ENCODE peak calls at places on chromosomes 6 and 20, in ten cellular contexts. One of them, this sample, is unnamed. For H3K9me3, the result is how much of the 10 kb centered on the place peaks cover.

GRCh38 chr6:149037026-149037734 is 280.3 kb upstream of the TAB2 start:
- DNase-seq in thyroid gland: no peak
- DNase-seq in cardiac muscle cell: peak
- DNase-seq in endodermal cell: no peak
- DNase-seq in tibial artery: no peak
- DNase-seq in A549: no peak
- DNase-seq in mammary epithelial cell: no peak
- DNase-seq in HepG2: no peak
- DNase-seq in MM.1S: no peak
- DNase-seq in sigmoid colon: no peak
- DNase-seq in this sample: no peak

GRCh38 chr20:60422848-60423247 is 464.6 kb downstream of the CDH26 start:
- DNase-seq in thyroid gland: no peak
- DNase-seq in cardiac muscle cell: no peak
- DNase-seq in endodermal cell: no peak
- DNase-seq in tibial artery: no peak
- DNase-seq in A549: no peak
- DNase-seq in mammary epithelial cell: no peak
- DNase-seq in HepG2: no peak
- DNase-seq in MM.1S: no peak
- DNase-seq in sigmoid colon: no peak
- DNase-seq in this sample: no peak

GRCh38 chr6:89483111-89483720 is 50.3 kb downstream of the ANKRD6 start:
- DNase-seq in thyroid gland: peak
- DNase-seq in cardiac muscle cell: peak
- DNase-seq in endodermal cell: peak
- DNase-seq in tibial artery: peak
- DNase-seq in A549: no peak
- DNase-seq in mammary epithelial cell: no peak
- DNase-seq in HepG2: peak
- DNase-seq in MM.1S: no peak
- DNase-seq in sigmoid colon: no peak
- DNase-seq in this sample: no peak

GRCh38 chr20:53786445-53787267 is 193.0 kb upstream of the ZNF217 start:
- DNase-seq in thyroid gland: no peak
- DNase-seq in cardiac muscle cell: no peak
- DNase-seq in endodermal cell: no peak
- DNase-seq in tibial artery: no peak
- DNase-seq in A549: peak
- DNase-seq in mammary epithelial cell: no peak
- DNase-seq in HepG2: peak
- DNase-seq in MM.1S: no peak
- DNase-seq in sigmoid colon: no peak
- DNase-seq in this sample: no peak

GRCh38 chr20:59044796-59045195 is 2.2 kb upstream of the PRELID3B start:
- DNase-seq in thyroid gland: no peak
- DNase-seq in cardiac muscle cell: no peak
- DNase-seq in endodermal cell: no peak
- DNase-seq in tibial artery: no peak
- DNase-seq in A549: no peak
- DNase-seq in mammary epithelial cell: no peak
- DNase-seq in HepG2: no peak
- DNase-seq in MM.1S: no peak
- DNase-seq in sigmoid colon: no peak
- DNase-seq in this sample: no peak

GRCh38 chr6:90179190-90180169 is 117.2 kb downstream of the BACH2 start:
- DNase-seq in thyroid gland: no peak
- DNase-seq in cardiac muscle cell: peak
- DNase-seq in endodermal cell: peak
- DNase-seq in tibial artery: no peak
- DNase-seq in A549: no peak
- DNase-seq in mammary epithelial cell: no peak
- DNase-seq in HepG2: no peak
- DNase-seq in MM.1S: peak
- DNase-seq in sigmoid colon: no peak
- DNase-seq in this sample: no peak

GRCh38 chr6:16511723-16512584 is 249.3 kb downstream of the ATXN1 start:
- DNase-seq in thyroid gland: no peak
- DNase-seq in cardiac muscle cell: no peak
- DNase-seq in endodermal cell: no peak
- DNase-seq in tibial artery: no peak
- DNase-seq in A549: no peak
- DNase-seq in mammary epithelial cell: peak
- DNase-seq in HepG2: no peak
- DNase-seq in MM.1S: peak
- DNase-seq in sigmoid colon: no peak
- DNase-seq in this sample: peak

GRCh38 chr6:89298680-89299450 is 16.2 kb downstream of the GABRR2 start:
- DNase-seq in thyroid gland: no peak
- DNase-seq in cardiac muscle cell: peak
- DNase-seq in endodermal cell: no peak
- DNase-seq in tibial artery: no peak
- DNase-seq in A549: peak
- DNase-seq in mammary epithelial cell: peak
- DNase-seq in HepG2: peak
- DNase-seq in MM.1S: peak
- DNase-seq in sigmoid colon: no peak
- DNase-seq in this sample: no peak

GRCh38 chr6:15322781-15323536 is 77.1 kb downstream of the JARID2 start:
- DNase-seq in thyroid gland: no peak
- DNase-seq in cardiac muscle cell: no peak
- DNase-seq in endodermal cell: peak
- DNase-seq in tibial artery: no peak
- DNase-seq in A549: no peak
- DNase-seq in mammary epithelial cell: peak
- DNase-seq in HepG2: no peak
- DNase-seq in MM.1S: no peak
- DNase-seq in sigmoid colon: no peak
- DNase-seq in this sample: no peak

GRCh38 chr6:20472748-20473147 is 61.5 kb upstream of the CDKAL1 start:
- DNase-seq in thyroid gland: no peak
- DNase-seq in cardiac muscle cell: no peak
- DNase-seq in endodermal cell: no peak
- DNase-seq in tibial artery: no peak
- DNase-seq in A549: no peak
- DNase-seq in mammary epithelial cell: no peak
- DNase-seq in HepG2: no peak
- DNase-seq in MM.1S: no peak
- DNase-seq in sigmoid colon: no peak
- DNase-seq in this sample: no peak
- H3K9me3 ChIP-seq in thyroid gland: under half
- H3K9me3 ChIP-seq in cardiac muscle cell: under half
- H3K9me3 ChIP-seq in endodermal cell: under half
- H3K9me3 ChIP-seq in tibial artery: under half
- H3K9me3 ChIP-seq in A549: under half
- H3K9me3 ChIP-seq in mammary epithelial cell: under half
- H3K9me3 ChIP-seq in HepG2: under half
- H3K9me3 ChIP-seq in MM.1S: under half
- H3K9me3 ChIP-seq in sigmoid colon: under half
- H3K9me3 ChIP-seq in this sample: under half

DNA sequence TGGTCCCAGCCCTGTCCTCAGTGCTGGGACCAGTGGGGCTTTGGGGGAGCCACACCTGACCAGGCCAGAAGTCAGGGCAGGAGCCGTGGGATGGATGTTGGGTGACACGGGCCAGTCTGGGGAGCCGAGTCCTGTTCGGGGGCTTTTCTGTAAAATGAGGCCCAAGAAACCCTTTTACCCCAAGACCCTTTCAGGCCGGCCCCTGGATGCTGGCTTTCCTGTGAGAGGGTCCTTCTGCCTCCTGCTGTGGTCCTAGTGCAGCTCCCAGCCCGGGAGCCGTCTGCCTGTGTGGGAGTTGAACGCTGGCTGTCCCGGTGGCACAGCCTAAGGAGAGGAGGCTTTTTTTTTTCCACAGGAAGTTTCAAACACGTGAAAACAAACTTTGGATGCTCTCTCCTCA is 123.2 kb downstream of the TMEM242 start:
- DNase-seq in thyroid gland: no peak
- DNase-seq in cardiac muscle cell: no peak
- DNase-seq in endodermal cell: no peak
- DNase-seq in tibial artery: no peak
- DNase-seq in A549: no peak
- DNase-seq in mammary epithelial cell: no peak
- DNase-seq in HepG2: no peak
- DNase-seq in MM.1S: no peak
- DNase-seq in sigmoid colon: no peak
- DNase-seq in this sample: no peak
- TF ChIP-seq CTCF in thyroid gland: no peak
- TF ChIP-seq CTCF in cardiac muscle cell: no peak
- TF ChIP-seq CTCF in endodermal cell: no peak
- TF ChIP-seq CTCF in tibial artery: no peak
- TF ChIP-seq CTCF in A549: no peak
- TF ChIP-seq CTCF in mammary epithelial cell: no peak
- TF ChIP-seq CTCF in HepG2: no peak
- TF ChIP-seq CTCF in MM.1S: no peak
- TF ChIP-seq CTCF in sigmoid colon: no peak
- TF ChIP-seq CTCF in this sample: no peak

GRCh38 chr6:139028658-139029469 is at the start of gene ABRACL:
- DNase-seq in thyroid gland: peak
- DNase-seq in cardiac muscle cell: peak
- DNase-seq in endodermal cell: peak
- DNase-seq in tibial artery: peak
- DNase-seq in A549: peak
- DNase-seq in mammary epithelial cell: peak
- DNase-seq in HepG2: no peak
- DNase-seq in MM.1S: peak
- DNase-seq in sigmoid colon: peak
- DNase-seq in this sample: peak

GRCh38 chr6:139029470-139030210 is 1.1 kb downstream of the ABRACL start:
- DNase-seq in thyroid gland: peak
- DNase-seq in cardiac muscle cell: peak
- DNase-seq in endodermal cell: peak
- DNase-seq in tibial artery: peak
- DNase-seq in A549: peak
- DNase-seq in mammary epithelial cell: peak
- DNase-seq in HepG2: no peak
- DNase-seq in MM.1S: no peak
- DNase-seq in sigmoid colon: peak
- DNase-seq in this sample: no peak

GRCh38 chr6:139027620-139028182 is 844 bp upstream of the ABRACL start:
- DNase-seq in thyroid gland: peak
- DNase-seq in cardiac muscle cell: peak
- DNase-seq in endodermal cell: peak
- DNase-seq in tibial artery: no peak
- DNase-seq in A549: no peak
- DNase-seq in mammary epithelial cell: peak
- DNase-seq in HepG2: no peak
- DNase-seq in MM.1S: peak
- DNase-seq in sigmoid colon: no peak
- DNase-seq in this sample: no peak

GRCh38 chr6:139030211-139030530 is 1.6 kb downstream of the ABRACL start:
- DNase-seq in thyroid gland: no peak
- DNase-seq in cardiac muscle cell: no peak
- DNase-seq in endodermal cell: no peak
- DNase-seq in tibial artery: no peak
- DNase-seq in A549: no peak
- DNase-seq in mammary epithelial cell: no peak
- DNase-seq in HepG2: no peak
- DNase-seq in MM.1S: no peak
- DNase-seq in sigmoid colon: no peak
- DNase-seq in this sample: no peak

DNA sequence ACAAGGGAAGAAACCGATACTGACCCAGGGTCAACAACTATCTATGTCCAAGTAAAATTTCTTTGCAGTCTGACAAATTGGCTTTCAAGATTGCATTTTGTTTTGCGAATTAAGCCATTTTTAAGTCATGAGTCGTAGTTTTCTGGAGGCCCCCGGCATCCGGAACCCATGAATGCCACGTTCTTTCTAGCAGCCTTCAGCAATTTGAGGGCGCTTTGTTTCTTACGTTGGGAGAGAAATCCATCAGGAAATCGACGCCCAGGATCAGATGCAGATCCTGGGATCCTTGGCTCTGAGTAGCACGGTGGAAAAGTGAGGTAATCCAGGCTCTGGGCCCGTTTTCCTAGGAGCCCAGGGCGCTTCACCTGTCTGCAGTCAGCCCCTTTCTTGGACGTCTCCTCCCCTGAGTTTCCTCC is 295 bp upstream of the ABRACL start:
- DNase-seq in thyroid gland: no peak
- DNase-seq in cardiac muscle cell: no peak
- DNase-seq in endodermal cell: no peak
- DNase-seq in tibial artery: no peak
- DNase-seq in A549: no peak
- DNase-seq in mammary epithelial cell: no peak
- DNase-seq in HepG2: no peak
- DNase-seq in MM.1S: no peak
- DNase-seq in sigmoid colon: no peak
- DNase-seq in this sample: no peak
- H3K27ac ChIP-seq in thyroid gland: peak
- H3K27ac ChIP-seq in cardiac muscle cell: peak
- H3K27ac ChIP-seq in endodermal cell: peak
- H3K27ac ChIP-seq in tibial artery: peak
- H3K27ac ChIP-seq in A549: peak
- H3K27ac ChIP-seq in mammary epithelial cell: peak
- H3K27ac ChIP-seq in HepG2: no peak
- H3K27ac ChIP-seq in MM.1S: peak
- H3K27ac ChIP-seq in sigmoid colon: peak
- H3K27ac ChIP-seq in this sample: peak

GRCh38 chr6:123909989-123910388 is 106.3 kb downstream of the NKAIN2 start:
- DNase-seq in thyroid gland: no peak
- DNase-seq in cardiac muscle cell: no peak
- DNase-seq in endodermal cell: no peak
- DNase-seq in tibial artery: no peak
- DNase-seq in A549: no peak
- DNase-seq in mammary epithelial cell: no peak
- DNase-seq in HepG2: no peak
- DNase-seq in MM.1S: no peak
- DNase-seq in sigmoid colon: no peak
- DNase-seq in this sample: no peak
- H3K9me3 ChIP-seq in thyroid gland: under half
- H3K9me3 ChIP-seq in cardiac muscle cell: under half
- H3K9me3 ChIP-seq in endodermal cell: under half
- H3K9me3 ChIP-seq in tibial artery: under half
- H3K9me3 ChIP-seq in A549: under half
- H3K9me3 ChIP-seq in mammary epithelial cell: under half
- H3K9me3 ChIP-seq in HepG2: under half
- H3K9me3 ChIP-seq in MM.1S: under half
- H3K9me3 ChIP-seq in sigmoid colon: under half
- H3K9me3 ChIP-seq in this sample: under half

GRCh38 chr6:85118233-85118632 is 331.6 kb upstream of the NT5E start:
- DNase-seq in thyroid gland: no peak
- DNase-seq in cardiac muscle cell: no peak
- DNase-seq in endodermal cell: peak
- DNase-seq in tibial artery: no peak
- DNase-seq in A549: no peak
- DNase-seq in mammary epithelial cell: no peak
- DNase-seq in HepG2: no peak
- DNase-seq in MM.1S: no peak
- DNase-seq in sigmoid colon: no peak
- DNase-seq in this sample: no peak
- TF ChIP-seq CTCF in thyroid gland: no peak
- TF ChIP-seq CTCF in cardiac muscle cell: peak
- TF ChIP-seq CTCF in endodermal cell: peak
- TF ChIP-seq CTCF in tibial artery: no peak
- TF ChIP-seq CTCF in A549: no peak
- TF ChIP-seq CTCF in mammary epithelial cell: no peak
- TF ChIP-seq CTCF in HepG2: no peak
- TF ChIP-seq CTCF in MM.1S: peak
- TF ChIP-seq CTCF in sigmoid colon: no peak
- TF ChIP-seq CTCF in this sample: no peak